ENCODE peak calls at places on chromosome 4, in six cellular contexts. W, B, L, N, E and J are unnamed samples.

GRCh38 chr4:78100060-78100459 is 42.9 kb downstream of the FRAS1 start:
- DNase-seq in B (no peak), E (no peak), W (no peak), N (no peak), L (no peak), J (no peak)

GRCh38 chr4:78496021-78496643 is 55.4 kb upstream of the ANXA3 start:
- DNase-seq in W (no peak), B (no peak), L (no peak), N (no peak), E (no peak), J (no peak)

GRCh38 chr4:15913631-15913970 is 24.9 kb downstream of the FGFBP1 start:
- DNase-seq in W (no peak), N (no peak), B (no peak), E (no peak), L (no peak), J (no peak)

GRCh38 chr4:87570290-87570689 is 38.0 kb upstream of the DSPP start:
- DNase-seq in L (no peak), B (no peak), N (no peak), W (no peak), E (no peak), J (no peak)

GRCh38 chr4:2767705-2768074 is 11.6 kb upstream of the TNIP2 start:
- DNase-seq in E (no peak), N (no peak), W (no peak), B (no peak), L (peak; percentile 4), J (no peak)

GRCh38 chr4:76570141-76570989 is 135.3 kb downstream of the SHROOM3 start:
- DNase-seq in E (no peak), W (no peak), L (no peak), N (peak; percentile 41), B (no peak), J (no peak)

GRCh38 chr4:15891312-15891711 is 47.2 kb downstream of the FGFBP1 start:
- DNase-seq in L (no peak), W (no peak), B (no peak), N (no peak), E (no peak), J (no peak)

GRCh38 chr4:5622596-5622995 is 85.8 kb downstream of the EVC2 start:
- DNase-seq in W (no peak), N (no peak), L (no peak), E (no peak), B (no peak), J (no peak)

GRCh38 chr4:35556387-35556786 is 687.9 kb downstream of the ARAP2 start:
- DNase-seq in B (no peak), E (no peak), N (no peak), L (no peak), W (no peak), J (no peak)

GRCh38 chr4:143768007-143768591 is 67.6 kb upstream of the FREM3 start:
- DNase-seq in B (no peak), W (no peak), E (no peak), L (no peak), N (no peak), J (no peak)

GRCh38 chr4:89257376-89257775 is 50.2 kb downstream of the GPRIN3 start:
- DNase-seq in E (no peak), W (no peak), L (no peak), N (no peak), B (no peak), J (no peak)

GRCh38 chr4:173332963-173333657 is 1.0 kb downstream of the HMGB2 start:
- DNase-seq in B (no peak), E (no peak), N (no peak), L (no peak), W (no peak), J (no peak)

GRCh38 chr4:978957-979701 is 5.8 kb upstream of the DGKQ start:
- DNase-seq in B (no peak), E (no peak), W (no peak), N (no peak), L (no peak), J (no peak)

GRCh38 chr4:38670939-38671593 is 7.1 kb downstream of the KLF3 start:
- DNase-seq in N (no peak), E (no peak), B (peak; percentile 53), W (no peak), L (no peak), J (no peak)

GRCh38 chr4:25872851-25873631 is 10.3 kb upstream of the SEL1L3 start:
- DNase-seq in E (no peak), L (no peak), W (no peak), N (no peak), B (no peak), J (no peak)

GRCh38 chr4:127586922-127587571 is 45.7 kb upstream of the INTU start:
- DNase-seq in W (no peak), L (no peak), B (no peak), E (no peak), N (no peak), J (no peak)

GRCh38 chr4:126071346-126072333 is 756.9 kb downstream of the FAT4 start:
- DNase-seq in W (no peak), B (peak; percentile 54), E (no peak), N (peak; percentile 29), L (no peak), J (no peak)

GRCh38 chr4:155900402-155900801 is 3.1 kb upstream of the TDO2 start:
- DNase-seq in N (no peak), L (no peak), B (no peak), W (no peak), E (no peak), J (no peak)

GRCh38 chr4:56731857-56732256 is 50.8 kb upstream of the HOPX start:
- DNase-seq in B (no peak), W (no peak), N (no peak), L (no peak), E (no peak), J (peak; percentile 34)

GRCh38 chr4:108861339-108861738 is 98.5 kb upstream of the ETNPPL start:
- DNase-seq in E (no peak), B (no peak), L (no peak), N (no peak), W (no peak), J (no peak)

GRCh38 chr4:16092682-16093319 is 9.0 kb upstream of the PROM1 start:
- DNase-seq in E (no peak), W (no peak), L (no peak), B (no peak), N (no peak), J (no peak)

GRCh38 chr4:77209012-77209411 is 52.0 kb downstream of the CCNG2 start:
- DNase-seq in W (no peak), E (no peak), N (no peak), L (no peak), B (no peak), J (peak; percentile 1)

GRCh38 chr4:119038465-119038864 is 97.2 kb upstream of the MYOZ2 start:
- DNase-seq in W (no peak), L (no peak), B (no peak), E (no peak), N (no peak), J (no peak)

GRCh38 chr4:154779362-154779947 is 1.6 kb upstream of the RBM46 start:
- DNase-seq in N (no peak), W (no peak), B (no peak), L (no peak), E (no peak), J (no peak)

GRCh38 chr4:133377286-133377685 is 228.2 kb downstream of the PCDH10 start:
- DNase-seq in B (no peak), E (no peak), L (no peak), W (no peak), N (no peak), J (no peak)

GRCh38 chr4:133385161-133385954 is 236.3 kb downstream of the PCDH10 start:
- DNase-seq in E (no peak), N (no peak), B (no peak), L (no peak), W (no peak), J (no peak)

GRCh38 chr4:133379681-133380438 is 230.8 kb downstream of the PCDH10 start:
- DNase-seq in L (no peak), N (no peak), E (no peak), W (no peak), B (no peak), J (no peak)
- H3K4me3 ChIP-seq in L (no peak overlapping the region), N (no peak overlapping the region), E (no peak overlapping the region), W (no peak overlapping the region), B (no peak overlapping the region), J (no peak overlapping the region)

GRCh38 chr4:158821228-158822009 is 52.6 kb downstream of the FNIP2 start:
- DNase-seq in E (no peak), L (no peak), B (no peak), W (no peak), N (no peak), J (no peak)
- TF ChIP-seq POLR2A in E (no peak), L (no peak), B (no peak), W (no peak), N (no peak), J (no peak)

GRCh38 chr4:177546745-177547144 is 104.5 kb upstream of the AGA start:
- DNase-seq in N (no peak), W (no peak), B (no peak), L (no peak), E (no peak), J (no peak)

DNA sequence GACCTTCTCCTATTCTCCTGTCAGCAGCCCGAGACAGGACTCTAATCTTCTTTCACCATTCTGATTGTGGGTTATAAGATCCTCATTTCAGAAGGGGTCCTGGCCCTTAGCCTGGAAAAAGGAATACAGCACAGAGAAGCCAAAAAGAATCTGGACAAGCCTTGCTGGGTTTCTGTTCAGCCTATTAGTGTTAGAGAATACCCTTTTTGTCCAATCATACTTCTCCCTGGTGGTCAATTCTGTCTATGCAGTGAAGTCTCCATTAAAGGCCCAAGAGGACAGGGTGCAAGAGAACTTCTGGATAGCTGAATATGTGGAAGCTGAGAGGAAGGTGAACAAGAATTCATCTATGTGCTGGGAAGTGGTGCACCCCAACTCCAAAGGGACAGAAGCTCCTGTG is 105.7 kb upstream of the AGA start:
- DNase-seq in L (no peak), N (no peak), B (no peak), E (no peak), W (no peak), J (no peak)
- TF ChIP-seq CTCF in L (no peak), N (no peak), B (no peak), E (no peak), W (no peak), J (no peak)

GRCh38 chr4:140557831-140558435 is 10.8 kb downstream of the UCP1 start:
- DNase-seq in N (no peak), W (no peak), B (no peak), L (no peak), E (no peak), J (no peak)

DNA sequence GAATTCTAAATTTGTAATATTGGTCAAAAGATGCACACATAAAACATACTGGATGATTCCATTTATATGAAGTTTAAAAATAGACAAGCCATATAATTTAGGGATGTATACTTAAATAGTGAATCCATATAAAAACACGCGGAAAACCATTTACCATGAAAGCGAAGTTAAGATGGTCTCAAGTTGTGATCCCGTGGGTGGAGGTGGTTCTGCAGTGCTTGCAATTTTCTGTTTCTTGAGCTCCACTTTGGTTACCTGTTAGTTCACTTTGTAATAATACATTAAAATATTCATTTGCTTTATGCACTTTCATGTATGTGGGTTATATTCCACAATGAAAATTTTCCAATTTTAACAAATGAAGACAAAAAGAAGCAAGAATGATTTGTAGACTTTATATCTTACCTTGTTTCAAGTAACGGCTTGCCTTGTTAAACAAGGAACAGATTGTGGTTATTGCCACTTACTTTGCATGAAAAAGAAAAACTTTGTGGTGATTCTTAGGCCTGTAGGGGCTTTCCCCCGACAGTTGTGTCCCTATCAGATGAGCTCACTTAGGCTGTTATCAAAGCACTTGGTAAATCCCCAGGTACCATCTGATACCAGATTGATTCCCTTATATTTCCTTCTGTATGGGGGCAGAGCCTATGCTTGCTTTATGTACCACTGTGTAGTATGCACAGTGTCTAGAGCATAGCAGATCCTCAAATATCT is 12.2 kb downstream of the UCP1 start:
- DNase-seq in E (no peak), N (no peak), W (no peak), B (no peak), L (no peak), J (no peak)
- H3K4me3 ChIP-seq in E (no peak overlapping the region), N (no peak overlapping the region), W (no peak overlapping the region), B (no peak overlapping the region), L (no peak overlapping the region), J (no peak overlapping the region)

GRCh38 chr4:73450398-73451004 is 14.5 kb downstream of the AFP start:
- DNase-seq in E (no peak), B (no peak), L (no peak), W (peak; percentile 66), N (peak; percentile 24), J (no peak)
- TF ChIP-seq POLR2A in E (no peak), B (no peak), L (no peak), W (no peak), N (no peak), J (no peak)